ENCODE peak calls at places on chromosomes 3 and 15, in five cellular contexts. One of them, this sample, is unnamed.

GRCh38 chr15:77026501-77027110 is 31.7 kb downstream of the PSTPIP1 start:
- DNase-seq in CD8-positive, alpha-beta memory T cell: no peak
- DNase-seq in myocyte: no peak
- DNase-seq in left ventricle myocardium inferior: no peak
- DNase-seq in BJ: no peak
- DNase-seq in this sample: peak

GRCh38 chr3:12934431-12934830 is 93.1 kb upstream of the RPL32 start:
- DNase-seq in myocyte: no peak
- DNase-seq in CD8-positive, alpha-beta memory T cell: no peak
- DNase-seq in BJ: peak
- DNase-seq in left ventricle myocardium inferior: peak
- DNase-seq in this sample: no peak

GRCh38 chr15:22980189-22981136 is at the start of gene CYFIP1:
- DNase-seq in BJ: no peak
- DNase-seq in left ventricle myocardium inferior: peak
- DNase-seq in myocyte: peak
- DNase-seq in CD8-positive, alpha-beta memory T cell: no peak
- DNase-seq in this sample: peak

GRCh38 chr15:74040115-74040850 is 42.1 kb downstream of the GOLGA6A start:
- DNase-seq in myocyte: peak
- DNase-seq in left ventricle myocardium inferior: peak
- DNase-seq in CD8-positive, alpha-beta memory T cell: no peak
- DNase-seq in BJ: peak
- DNase-seq in this sample: no peak

GRCh38 chr3:40189118-40189517 is 120.4 kb upstream of the EIF1B start:
- DNase-seq in CD8-positive, alpha-beta memory T cell: no peak
- DNase-seq in BJ: no peak
- DNase-seq in myocyte: no peak
- DNase-seq in left ventricle myocardium inferior: no peak
- DNase-seq in this sample: no peak

GRCh38 chr3:51354172-51354571 is 30.9 kb upstream of the MANF start:
- DNase-seq in myocyte: no peak
- DNase-seq in left ventricle myocardium inferior: no peak
- DNase-seq in BJ: no peak
- DNase-seq in CD8-positive, alpha-beta memory T cell: no peak
- DNase-seq in this sample: no peak

GRCh38 chr15:27951191-27951890 is 147.8 kb downstream of the OCA2 start:
- DNase-seq in left ventricle myocardium inferior: no peak
- DNase-seq in CD8-positive, alpha-beta memory T cell: no peak
- DNase-seq in myocyte: no peak
- DNase-seq in BJ: no peak
- DNase-seq in this sample: no peak

GRCh38 chr15:60854858-60855568 is 374.1 kb downstream of the RORA start:
- DNase-seq in CD8-positive, alpha-beta memory T cell: no peak
- DNase-seq in BJ: no peak
- DNase-seq in myocyte: no peak
- DNase-seq in left ventricle myocardium inferior: no peak
- DNase-seq in this sample: no peak

GRCh38 chr3:29067014-29067413 is 213.9 kb upstream of the RBMS3 start:
- DNase-seq in left ventricle myocardium inferior: no peak
- DNase-seq in myocyte: peak
- DNase-seq in CD8-positive, alpha-beta memory T cell: no peak
- DNase-seq in BJ: no peak
- DNase-seq in this sample: no peak

This sample was measured in upper lobe of left lung.